ENCODE peak calls at places on chromosome 5, in nine cellular contexts. A is testis, V is GM20000, U is AG10803, X is BJ, W is choroid plexus epithelial cell, C is colonic mucosa, S is heart left ventricle, K is neural crest cell. O is an unnamed sample.

GRCh38 chr5:100900142-100900795 is 2.8 kb downstream of the ST8SIA4 start:
- DNase-seq in A (no peak), V (peak), U (no peak), X (no peak), W (peak), C (peak), S (peak), K (no peak), O (peak)

GRCh38 chr5:93578179-93578812 is 2.7 kb downstream of the NR2F1-AS1 start:
- DNase-seq in A (no peak), V (peak), U (no peak), X (no peak), W (peak), C (no peak), S (no peak), K (no peak), O (peak)

GRCh38 chr5:9456435-9457042 is 89.3 kb downstream of the SEMA5A start:
- DNase-seq in A (no peak), V (no peak), U (peak), X (peak), W (peak), C (no peak), S (no peak), K (no peak), O (no peak)

GRCh38 chr5:33401482-33402390 is 39.0 kb upstream of the TARS1 start:
- DNase-seq in A (no peak), V (no peak), U (peak), X (peak), W (peak), C (no peak), S (no peak), K (no peak), O (no peak)

GRCh38 chr5:150419630-150420270 is 7.0 kb upstream of the CD74 start:
- DNase-seq in A (no peak), V (no peak), U (no peak), X (no peak), W (no peak), C (no peak), S (no peak), K (no peak), O (no peak)

GRCh38 chr5:160165137-160166068 is 46.2 kb upstream of the PWWP2A start:
- DNase-seq in A (peak), V (no peak), U (peak), X (peak), W (peak), C (peak), S (peak), K (no peak), O (peak)

GRCh38 chr5:151477106-151477505 is 29.7 kb downstream of the SLC36A1 start:
- DNase-seq in A (no peak), V (no peak), U (peak), X (no peak), W (peak), C (no peak), S (no peak), K (no peak), O (no peak)

GRCh38 chr5:141681695-141682641 is at the start of gene ARAP3:
- DNase-seq in A (peak), V (peak), U (peak), X (peak), W (peak), C (peak), S (peak), K (peak), O (peak)

GRCh38 chr5:68365894-68366293 is 150.3 kb downstream of the PIK3R1 start:
- DNase-seq in A (no peak), V (no peak), U (no peak), X (no peak), W (no peak), C (no peak), S (no peak), K (no peak), O (no peak)

GRCh38 chr5:108749130-108749861 is 1.6 kb downstream of the FER start:
- DNase-seq in A (no peak), V (peak), U (no peak), X (no peak), W (peak), C (peak), S (no peak), K (peak), O (no peak)

GRCh38 chr5:74761241-74761640 is 5.7 kb downstream of the GFM2 start:
- DNase-seq in A (no peak), V (no peak), U (no peak), X (no peak), W (no peak), C (no peak), S (no peak), K (no peak), O (no peak)
- TF ChIP-seq CTCF in A (no peak), V (no peak), U (no peak), X (no peak), W (no peak), C (no peak), S (no peak), K (no peak), O (no peak)

GRCh38 chr5:43120720-43121564 is at the start of gene ZNF131:
- DNase-seq in A (peak), V (peak), U (peak), X (peak), W (peak), C (peak), S (peak), K (peak), O (peak)

GRCh38 chr5:43115968-43116367 is 4.7 kb upstream of the ZNF131 start:
- DNase-seq in A (no peak), V (no peak), U (no peak), X (no peak), W (no peak), C (no peak), S (no peak), K (no peak), O (no peak)

GRCh38 chr5:43117092-43117491 is 3.6 kb upstream of the ZNF131 start:
- DNase-seq in A (no peak), V (no peak), U (no peak), X (no peak), W (no peak), C (no peak), S (no peak), K (no peak), O (no peak)

GRCh38 chr5:43123887-43124286 is 3.2 kb downstream of the ZNF131 start:
- DNase-seq in A (no peak), V (no peak), U (no peak), X (no peak), W (no peak), C (no peak), S (no peak), K (no peak), O (no peak)

GRCh38 chr5:43121565-43122484 is 1.1 kb downstream of the ZNF131 start:
- DNase-seq in A (peak), V (peak), U (peak), X (no peak), W (peak), C (peak), S (no peak), K (peak), O (no peak)
- TF ChIP-seq CTCF in A (no peak), V (no peak), U (no peak), X (no peak), W (no peak), C (no peak), S (no peak), K (peak), O (no peak)

GRCh38 chr5:175874462-175875139 is 3.2 kb downstream of the CPLX2 start:
- DNase-seq in A (no peak), V (no peak), U (no peak), X (no peak), W (no peak), C (no peak), S (no peak), K (no peak), O (no peak)

GRCh38 chr5:175872287-175873089 is 1.1 kb downstream of the CPLX2 start:
- DNase-seq in A (no peak), V (peak), U (no peak), X (no peak), W (no peak), C (no peak), S (no peak), K (no peak), O (peak)

GRCh38 chr5:175870820-175871447 is 444 bp upstream of the CPLX2 start:
- DNase-seq in A (no peak), V (no peak), U (no peak), X (no peak), W (no peak), C (no peak), S (no peak), K (no peak), O (no peak)

GRCh38 chr5:175876107-175876506 is 4.7 kb downstream of the CPLX2 start:
- DNase-seq in A (no peak), V (no peak), U (no peak), X (no peak), W (no peak), C (no peak), S (no peak), K (no peak), O (no peak)

DNA sequence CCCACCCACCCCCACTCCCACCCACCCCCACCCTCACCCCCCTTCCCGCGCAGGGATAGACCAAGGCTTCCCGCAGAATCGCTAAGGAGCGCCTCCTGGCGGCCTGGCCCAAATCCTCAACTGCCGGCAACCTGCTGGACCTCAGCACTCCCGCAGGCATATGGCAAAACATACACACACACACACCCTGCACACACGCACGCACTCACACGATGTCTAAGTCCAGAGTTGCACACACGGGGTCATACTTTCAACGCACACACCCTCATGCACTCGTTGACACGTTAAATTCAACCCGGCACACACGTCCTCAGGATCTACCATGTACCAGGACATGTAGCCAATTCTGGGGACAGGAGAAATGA is 1.7 kb downstream of the CPLX2 start:
- DNase-seq in A (peak), V (peak), U (no peak), X (no peak), W (peak), C (no peak), S (no peak), K (peak), O (peak)
- TF ChIP-seq CTCF in A (peak), V (peak), U (no peak), X (peak), W (peak), C (no peak), S (no peak), K (peak), O (peak)

GRCh38 chr5:116237917-116238502 is 153.2 kb downstream of the COMMD10 start:
- DNase-seq in A (no peak), V (no peak), U (peak), X (peak), W (peak), C (no peak), S (no peak), K (no peak), O (no peak)
- TF ChIP-seq CTCF in A (peak), V (no peak), U (peak), X (peak), W (peak), C (no peak), S (no peak), K (peak), O (peak)

DNA sequence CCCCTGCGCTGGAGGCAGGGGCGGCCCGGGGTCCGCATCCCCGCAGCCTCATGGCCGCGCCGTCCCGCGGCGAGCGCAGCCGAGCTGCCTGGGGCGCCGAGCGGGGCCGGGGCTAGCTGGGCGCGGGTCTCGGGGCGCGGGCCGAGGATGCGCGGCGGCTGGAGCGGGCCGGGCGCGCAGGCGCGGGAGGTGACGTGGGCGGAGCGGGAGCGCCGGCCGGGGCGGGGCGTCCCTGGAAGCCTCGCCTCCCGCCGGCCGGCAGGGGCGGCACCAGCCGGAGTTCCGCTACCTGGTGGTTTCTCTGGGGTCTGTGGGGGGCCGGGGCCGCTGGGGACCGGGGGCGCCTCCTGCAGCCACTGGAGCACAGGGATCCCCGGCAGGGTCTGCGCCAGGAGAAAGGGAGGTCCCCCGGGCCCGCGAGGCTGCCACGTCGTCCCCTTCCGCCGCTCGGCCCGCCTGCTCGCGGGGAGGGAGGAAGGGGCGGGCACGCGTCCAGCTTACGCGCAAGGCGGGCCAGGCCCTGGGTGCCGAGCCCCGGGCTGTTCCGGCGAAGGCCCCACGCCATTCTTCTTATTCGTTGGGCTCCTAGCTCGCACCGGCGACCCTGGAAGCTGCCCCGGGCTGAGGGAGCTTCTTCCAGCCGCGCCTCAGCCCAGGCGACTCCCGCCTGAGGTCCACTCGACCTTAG is at the start of gene LPCAT1:
- DNase-seq in A (peak), V (peak), U (peak), X (no peak), W (peak), C (peak), S (peak), K (peak), O (peak)
- TF ChIP-seq CTCF in A (peak), V (no peak), U (no peak), X (no peak), W (no peak), C (no peak), S (peak), K (peak), O (peak)

GRCh38 chr5:145980257-145980656 is 43.9 kb downstream of the SH3RF2 start:
- DNase-seq in A (no peak), V (no peak), U (peak), X (no peak), W (no peak), C (no peak), S (no peak), K (no peak), O (no peak)

GRCh38 chr5:145979270-145980223 is 43.2 kb downstream of the SH3RF2 start:
- DNase-seq in A (no peak), V (no peak), U (no peak), X (no peak), W (no peak), C (peak), S (no peak), K (no peak), O (no peak)

GRCh38 chr5:145982572-145983314 is 46.4 kb downstream of the SH3RF2 start:
- DNase-seq in A (no peak), V (no peak), U (no peak), X (no peak), W (peak), C (no peak), S (no peak), K (no peak), O (no peak)

GRCh38 chr5:145981612-145982571 is 45.5 kb downstream of the SH3RF2 start:
- DNase-seq in A (no peak), V (no peak), U (no peak), X (no peak), W (no peak), C (no peak), S (no peak), K (no peak), O (no peak)

GRCh38 chr5:145980718-145981117 is 44.3 kb downstream of the SH3RF2 start:
- DNase-seq in A (no peak), V (no peak), U (no peak), X (no peak), W (peak), C (no peak), S (no peak), K (no peak), O (no peak)
- TF ChIP-seq CTCF in A (no peak), V (no peak), U (no peak), X (no peak), W (peak), C (peak), S (no peak), K (peak), O (peak)

DNA sequence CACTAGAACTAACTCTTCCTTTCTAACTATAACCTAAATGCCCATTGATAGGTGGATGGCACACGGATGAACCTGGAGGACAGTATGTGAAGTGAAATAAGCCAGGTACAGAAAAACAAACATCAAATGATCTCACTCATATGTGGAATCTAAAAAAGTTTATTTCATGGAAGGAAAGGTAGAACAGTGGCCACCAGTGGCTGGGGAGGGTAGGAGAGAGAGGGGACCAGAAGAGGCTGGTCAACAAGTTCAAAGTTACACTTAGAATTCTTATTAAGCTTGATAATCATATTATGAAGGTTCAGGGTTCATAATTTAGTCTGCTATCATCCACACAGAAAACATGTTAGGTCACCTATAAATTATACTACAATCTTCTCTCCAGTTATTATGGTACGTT is 107.6 kb upstream of the SLC12A2 start:
- DNase-seq in A (no peak), V (no peak), U (no peak), X (no peak), W (no peak), C (no peak), S (no peak), K (no peak), O (no peak)
- TF ChIP-seq CTCF in A (no peak), V (no peak), U (no peak), X (no peak), W (peak), C (no peak), S (no peak), K (peak), O (no peak)

GRCh38 chr5:72244862-72245371 is 75.1 kb downstream of the MRPS27 start:
- DNase-seq in A (peak), V (peak), U (peak), X (no peak), W (peak), C (no peak), S (no peak), K (no peak), O (peak)
- TF ChIP-seq CTCF in A (peak), V (peak), U (peak), X (peak), W (peak), C (no peak), S (peak), K (peak), O (peak)

GRCh38 chr5:180832638-180833068 is 28.4 kb downstream of the ZFP62 start:
- DNase-seq in A (no peak), V (peak), U (no peak), X (no peak), W (no peak), C (no peak), S (no peak), K (no peak), O (no peak)

GRCh38 chr5:180830253-180831138 is 27.9 kb upstream of the MGAT1 start:
- DNase-seq in A (peak), V (peak), U (peak), X (no peak), W (peak), C (peak), S (peak), K (no peak), O (peak)

GRCh38 chr5:180829711-180830110 is 27.1 kb upstream of the MGAT1 start:
- DNase-seq in A (no peak), V (no peak), U (no peak), X (no peak), W (no peak), C (no peak), S (no peak), K (no peak), O (no peak)

GRCh38 chr5:180825768-180826525 is 23.3 kb upstream of the MGAT1 start:
- DNase-seq in A (no peak), V (no peak), U (peak), X (no peak), W (peak), C (peak), S (no peak), K (no peak), O (no peak)

GRCh38 chr5:180831139-180832080 is 28.8 kb upstream of the MGAT1 start:
- DNase-seq in A (peak), V (peak), U (peak), X (peak), W (peak), C (peak), S (peak), K (peak), O (peak)
- TF ChIP-seq CTCF in A (peak), V (no peak), U (no peak), X (no peak), W (no peak), C (no peak), S (no peak), K (peak), O (no peak)

O was measured in glutamatergic neuron.